ENCODE peak calls at places on chromosomes 6 and 20, in seven cellular contexts. A is right lobe of liver, X is transverse colon, W is breast epithelium, V is esophagus squamous epithelium, I is heart left ventricle, E is A549. Q is an unnamed sample. For H3K4me1, the result is how much of the 10 kb centered on the place peaks cover.

GRCh38 chr6:140281236-140281635 is 906.8 kb upstream of the CITED2 start:
- DNase-seq in E (no peak), I (no peak), X (no peak), W (no peak), V (no peak), A (no peak), Q (no peak)

GRCh38 chr20:34377072-34377847 is 14.2 kb downstream of the ITCH start:
- DNase-seq in W (no peak), V (no peak), E (no peak), I (no peak), X (no peak), A (no peak), Q (no peak)

GRCh38 chr6:157278171-157278570 is 45.1 kb downstream of the TMEM242 start:
- DNase-seq in V (no peak), W (no peak), X (no peak), E (no peak), I (no peak), A (no peak), Q (no peak)

GRCh38 chr6:165804331-165805066 is 141.5 kb upstream of the PDE10A start:
- DNase-seq in I (peak), A (no peak), X (no peak), E (no peak), W (no peak), V (no peak), Q (no peak)

GRCh38 chr6:118514689-118515088 is 33.4 kb upstream of the PLN start:
- DNase-seq in A (no peak), E (no peak), I (peak), W (no peak), V (no peak), X (no peak), Q (no peak)

GRCh38 chr6:87407531-87407895 is 259 bp upstream of the CFAP206 start:
- DNase-seq in V (no peak), I (peak), X (no peak), W (no peak), E (no peak), A (no peak), Q (no peak)

GRCh38 chr6:159505140-159505922 is 187.7 kb downstream of the SOD2 start:
- DNase-seq in W (no peak), A (no peak), X (no peak), E (no peak), V (no peak), I (peak), Q (no peak)

GRCh38 chr6:48813821-48814220 is 649.2 kb downstream of the MMUT start:
- DNase-seq in A (no peak), E (no peak), V (no peak), W (no peak), X (no peak), I (no peak), Q (no peak)

GRCh38 chr6:47207261-47207660 is 102.4 kb downstream of the TNFRSF21 start:
- DNase-seq in A (no peak), I (no peak), E (no peak), W (no peak), X (no peak), V (no peak), Q (no peak)

GRCh38 chr20:63381781-63382431 is 20.8 kb upstream of the CHRNA4 start:
- DNase-seq in I (no peak), E (no peak), V (no peak), W (no peak), X (no peak), A (no peak), Q (no peak)

GRCh38 chr6:132598473-132598872 is 8.9 kb upstream of the TAAR5 start:
- DNase-seq in I (no peak), E (peak), W (no peak), V (no peak), X (no peak), A (peak), Q (no peak)

GRCh38 chr6:7143161-7143974 is 35.6 kb downstream of the RREB1 start:
- DNase-seq in X (no peak), A (no peak), E (no peak), W (no peak), V (no peak), I (no peak), Q (no peak)
- H3K4me1 ChIP-seq in X (half or more), A (half or more), E (half or more), W (under half), V (half or more), I (half or more), Q (half or more)

GRCh38 chr6:20770776-20771175 is 236.5 kb downstream of the CDKAL1 start:
- DNase-seq in X (no peak), W (no peak), V (no peak), A (no peak), E (peak), I (no peak), Q (no peak)
- TF ChIP-seq POLR2A in X (no peak), W (no peak), V (no peak), A (no peak), E (no peak), I (no peak), Q (no peak)

GRCh38 chr6:7165002-7165735 is 57.4 kb downstream of the RREB1 start:
- DNase-seq in E (no peak), X (no peak), I (no peak), W (no peak), V (no peak), A (no peak), Q (no peak)
- H3K4me1 ChIP-seq in E (half or more), X (half or more), I (half or more), W (under half), V (half or more), A (half or more), Q (half or more)

GRCh38 chr6:29728173-29728879 is 5.1 kb downstream of the HLA-F start:
- DNase-seq in A (no peak), V (no peak), E (no peak), I (no peak), X (no peak), W (no peak), Q (no peak)
- TF ChIP-seq POLR2A in A (no peak), V (no peak), E (no peak), I (no peak), X (no peak), W (no peak), Q (no peak)